ENCODE peak calls at places on chromosomes 7 and 10, in six cellular contexts. One of them, this sample, is unnamed.

GRCh38 chr7:149714081-149714909 is 59.1 kb downstream of the ZNF467 start:
- DNase-seq in suprapubic skin: peak; percentile 90
- DNase-seq in PC-9: peak; percentile 68
- DNase-seq in ovary: peak; percentile 94
- DNase-seq in pancreas: peak; percentile 95
- DNase-seq in CD8-positive, alpha-beta memory T cell: peak; percentile 94
- DNase-seq in this sample: peak; percentile 80

GRCh38 chr10:58734116-58734515 is 221.4 kb downstream of the BICC1 start:
- DNase-seq in suprapubic skin: no peak
- DNase-seq in PC-9: no peak
- DNase-seq in ovary: no peak
- DNase-seq in pancreas: no peak
- DNase-seq in CD8-positive, alpha-beta memory T cell: no peak
- DNase-seq in this sample: no peak

GRCh38 chr10:21087476-21087875 is 190.4 kb upstream of the NEBL start:
- DNase-seq in suprapubic skin: no peak
- DNase-seq in PC-9: no peak
- DNase-seq in ovary: no peak
- DNase-seq in pancreas: no peak
- DNase-seq in CD8-positive, alpha-beta memory T cell: no peak
- DNase-seq in this sample: no peak

GRCh38 chr10:962342-962741 is 25.9 kb upstream of the GTPBP4 start:
- DNase-seq in suprapubic skin: no peak
- DNase-seq in PC-9: no peak
- DNase-seq in ovary: no peak
- DNase-seq in pancreas: no peak
- DNase-seq in CD8-positive, alpha-beta memory T cell: no peak
- DNase-seq in this sample: no peak

GRCh38 chr7:129501760-129502707 is at the start of gene SMKR1:
- DNase-seq in suprapubic skin: peak; percentile 82
- DNase-seq in PC-9: peak; percentile 42
- DNase-seq in ovary: peak; percentile 83
- DNase-seq in pancreas: peak; percentile 94
- DNase-seq in CD8-positive, alpha-beta memory T cell: peak; percentile 92
- DNase-seq in this sample: peak; percentile 93

GRCh38 chr10:21975378-21975990 is 28.0 kb downstream of the DNAJC1 start:
- DNase-seq in suprapubic skin: no peak
- DNase-seq in PC-9: no peak
- DNase-seq in ovary: no peak
- DNase-seq in pancreas: no peak
- DNase-seq in CD8-positive, alpha-beta memory T cell: no peak
- DNase-seq in this sample: no peak

GRCh38 chr7:116354546-116355422 is 144.4 kb downstream of the TES start:
- DNase-seq in suprapubic skin: peak; percentile 74
- DNase-seq in PC-9: peak; percentile 100
- DNase-seq in ovary: peak; percentile 79
- DNase-seq in pancreas: no peak
- DNase-seq in CD8-positive, alpha-beta memory T cell: no peak
- DNase-seq in this sample: no peak

GRCh38 chr10:86367339-86367951 is 850 bp upstream of the GRID1 start:
- DNase-seq in suprapubic skin: peak; percentile 61
- DNase-seq in PC-9: no peak
- DNase-seq in ovary: peak; percentile 33
- DNase-seq in pancreas: no peak
- DNase-seq in CD8-positive, alpha-beta memory T cell: no peak
- DNase-seq in this sample: no peak

GRCh38 chr10:103168436-103168835 is 24.6 kb downstream of the NT5C2 start:
- DNase-seq in suprapubic skin: no peak
- DNase-seq in PC-9: peak; percentile 88
- DNase-seq in ovary: no peak
- DNase-seq in pancreas: no peak
- DNase-seq in CD8-positive, alpha-beta memory T cell: no peak
- DNase-seq in this sample: no peak

GRCh38 chr10:70254795-70255328 is 21.6 kb upstream of the PPA1 start:
- DNase-seq in suprapubic skin: no peak
- DNase-seq in PC-9: no peak
- DNase-seq in ovary: no peak
- DNase-seq in pancreas: no peak
- DNase-seq in CD8-positive, alpha-beta memory T cell: no peak
- DNase-seq in this sample: no peak

GRCh38 chr10:48206470-48207250 is 67.8 kb downstream of the FRMPD2 start:
- DNase-seq in suprapubic skin: no peak
- DNase-seq in PC-9: no peak
- DNase-seq in ovary: no peak
- DNase-seq in pancreas: no peak
- DNase-seq in CD8-positive, alpha-beta memory T cell: no peak
- DNase-seq in this sample: no peak

GRCh38 chr10:13994932-13995331 is 335.8 kb downstream of the FRMD4A start:
- DNase-seq in suprapubic skin: no peak
- DNase-seq in PC-9: no peak
- DNase-seq in ovary: no peak
- DNase-seq in pancreas: no peak
- DNase-seq in CD8-positive, alpha-beta memory T cell: no peak
- DNase-seq in this sample: no peak

GRCh38 chr7:130867039-130867438 is 133.0 kb upstream of the KLF14 start:
- DNase-seq in suprapubic skin: no peak
- DNase-seq in PC-9: no peak
- DNase-seq in ovary: no peak
- DNase-seq in pancreas: no peak
- DNase-seq in CD8-positive, alpha-beta memory T cell: no peak
- DNase-seq in this sample: no peak

GRCh38 chr7:25864511-25864910 is 287.5 kb upstream of the NFE2L3 start:
- DNase-seq in suprapubic skin: no peak
- DNase-seq in PC-9: no peak
- DNase-seq in ovary: no peak
- DNase-seq in pancreas: no peak
- DNase-seq in CD8-positive, alpha-beta memory T cell: no peak
- DNase-seq in this sample: no peak

GRCh38 chr10:122998360-122998917 is 10.2 kb downstream of the IKZF5 start:
- DNase-seq in suprapubic skin: no peak
- DNase-seq in PC-9: no peak
- DNase-seq in ovary: no peak
- DNase-seq in pancreas: no peak
- DNase-seq in CD8-positive, alpha-beta memory T cell: no peak
- DNase-seq in this sample: no peak

GRCh38 chr7:5417106-5418071 is 6.2 kb downstream of the TNRC18 start:
- DNase-seq in suprapubic skin: no peak
- DNase-seq in PC-9: peak; percentile 86
- DNase-seq in ovary: no peak
- DNase-seq in pancreas: no peak
- DNase-seq in CD8-positive, alpha-beta memory T cell: no peak
- DNase-seq in this sample: no peak

GRCh38 chr7:84209006-84209405 is 14.4 kb upstream of the SEMA3A start:
- DNase-seq in suprapubic skin: no peak
- DNase-seq in PC-9: no peak
- DNase-seq in ovary: no peak
- DNase-seq in pancreas: no peak
- DNase-seq in CD8-positive, alpha-beta memory T cell: no peak
- DNase-seq in this sample: no peak

GRCh38 chr7:143394068-143394467 is 12.9 kb downstream of the ZYX start:
- DNase-seq in suprapubic skin: no peak
- DNase-seq in PC-9: no peak
- DNase-seq in ovary: no peak
- DNase-seq in pancreas: no peak
- DNase-seq in CD8-positive, alpha-beta memory T cell: no peak
- DNase-seq in this sample: no peak

GRCh38 chr10:103646304-103646703 is 152.8 kb downstream of the NEURL1 start:
- DNase-seq in suprapubic skin: no peak
- DNase-seq in PC-9: no peak
- DNase-seq in ovary: no peak
- DNase-seq in pancreas: no peak
- DNase-seq in CD8-positive, alpha-beta memory T cell: no peak
- DNase-seq in this sample: no peak

GRCh38 chr10:66717221-66717981 is 208.4 kb upstream of the LRRTM3 start:
- DNase-seq in suprapubic skin: no peak
- DNase-seq in PC-9: no peak
- DNase-seq in ovary: no peak
- DNase-seq in pancreas: no peak
- DNase-seq in CD8-positive, alpha-beta memory T cell: no peak
- DNase-seq in this sample: no peak

GRCh38 chr7:102061981-102062390 is 224.7 kb upstream of the SH2B2 start:
- DNase-seq in suprapubic skin: no peak
- DNase-seq in PC-9: no peak
- DNase-seq in ovary: peak; percentile 20
- DNase-seq in pancreas: no peak
- DNase-seq in CD8-positive, alpha-beta memory T cell: no peak
- DNase-seq in this sample: no peak

GRCh38 chr7:19117870-19118608 is 603 bp upstream of the TWIST1 start:
- DNase-seq in suprapubic skin: no peak
- DNase-seq in PC-9: peak; percentile 26
- DNase-seq in ovary: no peak
- DNase-seq in pancreas: peak; percentile 71
- DNase-seq in CD8-positive, alpha-beta memory T cell: no peak
- DNase-seq in this sample: no peak

GRCh38 chr7:16136896-16137295 is 284.4 kb downstream of the CRPPA start:
- DNase-seq in suprapubic skin: no peak
- DNase-seq in PC-9: no peak
- DNase-seq in ovary: no peak
- DNase-seq in pancreas: no peak
- DNase-seq in CD8-positive, alpha-beta memory T cell: no peak
- DNase-seq in this sample: no peak

GRCh38 chr10:48209246-48209645 is 65.2 kb downstream of the FRMPD2 start:
- DNase-seq in suprapubic skin: no peak
- DNase-seq in PC-9: no peak
- DNase-seq in ovary: no peak
- DNase-seq in pancreas: no peak
- DNase-seq in CD8-positive, alpha-beta memory T cell: no peak
- DNase-seq in this sample: no peak

GRCh38 chr7:4144801-4145470 is 537.2 kb upstream of the FOXK1 start:
- DNase-seq in suprapubic skin: no peak
- DNase-seq in PC-9: no peak
- DNase-seq in ovary: peak; percentile 79
- DNase-seq in pancreas: peak; percentile 61
- DNase-seq in CD8-positive, alpha-beta memory T cell: no peak
- DNase-seq in this sample: no peak

GRCh38 chr10:103155485-103156085 is 37.5 kb downstream of the NT5C2 start:
- DNase-seq in suprapubic skin: no peak
- DNase-seq in PC-9: no peak
- DNase-seq in ovary: no peak
- DNase-seq in pancreas: no peak
- DNase-seq in CD8-positive, alpha-beta memory T cell: no peak
- DNase-seq in this sample: no peak

GRCh38 chr7:2007526-2007925 is 225.2 kb downstream of the MAD1L1 start:
- DNase-seq in suprapubic skin: no peak
- DNase-seq in PC-9: no peak
- DNase-seq in ovary: no peak
- DNase-seq in pancreas: peak; percentile 11
- DNase-seq in CD8-positive, alpha-beta memory T cell: no peak
- DNase-seq in this sample: no peak

GRCh38 chr7:2009541-2010001 is 223.2 kb downstream of the MAD1L1 start:
- DNase-seq in suprapubic skin: peak; percentile 64
- DNase-seq in PC-9: no peak
- DNase-seq in ovary: peak; percentile 38
- DNase-seq in pancreas: peak; percentile 52
- DNase-seq in CD8-positive, alpha-beta memory T cell: no peak
- DNase-seq in this sample: no peak

GRCh38 chr7:2008101-2008935 is 224.4 kb downstream of the MAD1L1 start:
- DNase-seq in suprapubic skin: peak; percentile 48
- DNase-seq in PC-9: no peak
- DNase-seq in ovary: peak; percentile 14
- DNase-seq in pancreas: peak; percentile 41
- DNase-seq in CD8-positive, alpha-beta memory T cell: no peak
- DNase-seq in this sample: no peak

GRCh38 chr7:2010101-2010500 is 222.6 kb downstream of the MAD1L1 start:
- DNase-seq in suprapubic skin: peak; percentile 27
- DNase-seq in PC-9: no peak
- DNase-seq in ovary: peak; percentile 22
- DNase-seq in pancreas: peak; percentile 13
- DNase-seq in CD8-positive, alpha-beta memory T cell: no peak
- DNase-seq in this sample: no peak

DNA sequence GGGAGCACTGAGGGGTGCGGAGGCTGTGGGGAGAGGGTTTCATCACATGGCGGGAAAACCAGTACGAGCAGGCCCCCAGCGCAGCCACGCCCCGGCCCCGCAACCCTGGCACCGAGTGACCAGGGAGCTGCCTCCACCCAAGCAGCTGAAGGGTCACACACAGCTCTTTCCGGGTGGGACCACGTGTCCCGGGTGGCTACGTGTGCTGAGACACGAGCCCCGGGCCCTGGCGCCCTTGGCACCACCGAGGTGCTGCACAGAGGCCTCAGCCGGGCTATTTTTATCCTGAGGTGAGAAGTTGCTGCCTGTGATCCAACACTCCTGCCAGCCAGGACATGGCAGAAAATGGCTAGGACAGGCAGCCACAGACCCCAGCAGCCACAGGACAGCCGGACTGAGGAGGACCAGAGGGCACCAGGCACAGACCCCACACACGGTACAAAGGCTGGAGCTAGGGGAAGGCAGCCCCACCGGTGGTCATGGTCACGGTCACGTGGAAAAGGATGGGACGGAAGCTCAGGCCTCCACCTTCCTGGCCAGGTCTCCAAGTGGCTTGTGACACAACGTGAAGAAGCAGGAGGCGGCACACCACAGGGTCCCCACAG is 223.7 kb downstream of the MAD1L1 start:
- DNase-seq in suprapubic skin: peak; percentile 57
- DNase-seq in PC-9: no peak
- DNase-seq in ovary: peak; percentile 25
- DNase-seq in pancreas: peak; percentile 64
- DNase-seq in CD8-positive, alpha-beta memory T cell: no peak
- DNase-seq in this sample: no peak
- H3K4me1 ChIP-seq in suprapubic skin: no peaks in the 10 kb centered on the region
- H3K4me1 ChIP-seq in PC-9: no peaks in the 10 kb centered on the region
- H3K4me1 ChIP-seq in ovary: no peaks in the 10 kb centered on the region
- H3K4me1 ChIP-seq in pancreas: no peaks in the 10 kb centered on the region
- H3K4me1 ChIP-seq in CD8-positive, alpha-beta memory T cell: no peaks in the 10 kb centered on the region
- H3K4me1 ChIP-seq in this sample: no peaks in the 10 kb centered on the region

GRCh38 chr7:106417273-106417902 is 132.6 kb upstream of the NAMPT start:
- DNase-seq in suprapubic skin: no peak
- DNase-seq in PC-9: peak; percentile 69
- DNase-seq in ovary: no peak
- DNase-seq in pancreas: no peak
- DNase-seq in CD8-positive, alpha-beta memory T cell: no peak
- DNase-seq in this sample: no peak
- H3K4me3 ChIP-seq in suprapubic skin: no peak overlapping the region
- H3K4me3 ChIP-seq in PC-9: peak overlapping the region; percentile 24
- H3K4me3 ChIP-seq in ovary: no peak overlapping the region
- H3K4me3 ChIP-seq in pancreas: no peak overlapping the region
- H3K4me3 ChIP-seq in CD8-positive, alpha-beta memory T cell: no peak overlapping the region
- H3K4me3 ChIP-seq in this sample: no peak overlapping the region

DNA sequence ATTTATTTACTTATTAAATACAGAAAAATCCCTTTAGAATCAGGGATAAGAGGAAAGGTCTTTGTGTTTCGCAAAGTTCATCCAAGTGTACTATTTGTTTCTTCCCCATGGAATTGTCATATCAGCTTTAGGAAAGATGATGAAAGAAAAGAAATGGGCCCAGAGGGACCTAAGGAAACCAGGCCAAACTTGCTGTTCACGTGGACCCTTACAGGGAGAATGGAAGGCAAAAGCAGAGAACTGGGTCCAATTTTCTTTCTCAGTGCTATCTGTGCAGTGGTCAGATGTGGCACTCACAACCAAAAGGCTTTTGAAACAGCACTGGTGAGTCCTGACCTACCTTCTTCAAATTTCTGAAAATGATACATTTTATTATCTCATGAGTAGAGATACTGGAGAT is 53.6 kb upstream of the FAM133B start:
- DNase-seq in suprapubic skin: no peak
- DNase-seq in PC-9: no peak
- DNase-seq in ovary: no peak
- DNase-seq in pancreas: no peak
- DNase-seq in CD8-positive, alpha-beta memory T cell: no peak
- DNase-seq in this sample: no peak
- H3K4me1 ChIP-seq in suprapubic skin: peaks cover 30% of the 10 kb centered on the region
- H3K4me1 ChIP-seq in PC-9: peaks cover 19% of the 10 kb centered on the region
- H3K4me1 ChIP-seq in ovary: peaks cover 4% of the 10 kb centered on the region
- H3K4me1 ChIP-seq in pancreas: no peaks in the 10 kb centered on the region
- H3K4me1 ChIP-seq in CD8-positive, alpha-beta memory T cell: peaks cover 30% of the 10 kb centered on the region
- H3K4me1 ChIP-seq in this sample: peaks cover 47% of the 10 kb centered on the region

GRCh38 chr7:27740449-27741086 is 606 bp downstream of the TAX1BP1 start:
- DNase-seq in suprapubic skin: peak; percentile 94
- DNase-seq in PC-9: peak; percentile 97
- DNase-seq in ovary: peak; percentile 87
- DNase-seq in pancreas: peak; percentile 97
- DNase-seq in CD8-positive, alpha-beta memory T cell: peak; percentile 82
- DNase-seq in this sample: peak; percentile 87
- H3K4me3 ChIP-seq in suprapubic skin: peak overlapping the region; percentile 98
- H3K4me3 ChIP-seq in PC-9: peak overlapping the region; percentile 84
- H3K4me3 ChIP-seq in ovary: peak overlapping the region; percentile 83
- H3K4me3 ChIP-seq in pancreas: peak overlapping the region; percentile 96
- H3K4me3 ChIP-seq in CD8-positive, alpha-beta memory T cell: peak overlapping the region; percentile 62
- H3K4me3 ChIP-seq in this sample: peak overlapping the region; percentile 100

This sample was measured in CD4-positive, alpha-beta memory T cell.